ENCODE peak calls at places on chromosomes 5 and 9, in nine cellular contexts. L, F, I, N, W, U, E, M and T are unnamed samples.

GRCh38 chr5:61991861-61992260 is 314.1 kb upstream of the KIF2A start:
- DNase-seq in U (no peak), I (no peak), F (no peak), M (no peak), E (no peak), N (no peak), W (no peak), L (no peak), T (peak; percentile 14)

GRCh38 chr9:16062542-16063240 is 509.8 kb downstream of the CCDC171 start:
- DNase-seq in M (no peak), L (no peak), I (no peak), F (peak; percentile 17), W (no peak), N (peak; percentile 65), E (peak; percentile 95), U (no peak), T (peak; percentile 98)

GRCh38 chr9:126674365-126675146 is 60.8 kb downstream of the LMX1B start:
- DNase-seq in U (peak; percentile 30), E (no peak), M (no peak), F (no peak), I (no peak), N (no peak), W (no peak), L (no peak), T (no peak)

GRCh38 chr5:119190470-119190869 is 119.6 kb downstream of the DMXL1 start:
- DNase-seq in M (no peak), F (no peak), L (no peak), W (no peak), I (no peak), E (no peak), U (no peak), N (no peak), T (no peak)

GRCh38 chr5:123119334-123119986 is 30.4 kb downstream of the PRDM6 start:
- DNase-seq in I (no peak), L (no peak), M (no peak), F (peak; percentile 9), W (no peak), N (no peak), U (peak; percentile 74), E (no peak), T (no peak)

GRCh38 chr9:2255128-2255527 is 240.0 kb downstream of the SMARCA2 start:
- DNase-seq in I (no peak), N (no peak), F (no peak), W (no peak), M (no peak), E (no peak), U (no peak), L (no peak), T (no peak)

GRCh38 chr5:162456096-162456495 is 388.5 kb downstream of the GABRG2 start:
- DNase-seq in I (no peak), F (no peak), L (no peak), W (no peak), N (no peak), M (no peak), E (no peak), U (no peak), T (no peak)

GRCh38 chr5:80960531-80961375 is 590 bp downstream of the RASGRF2 start:
- DNase-seq in F (no peak), U (peak; percentile 60), E (peak; percentile 32), I (peak; percentile 29), N (no peak), M (peak; percentile 69), L (peak; percentile 28), W (no peak), T (no peak)

GRCh38 chr9:4680750-4681149 is 1.4 kb downstream of the CDC37L1 start:
- DNase-seq in I (no peak), U (no peak), W (no peak), F (no peak), L (no peak), E (peak; percentile 46), M (no peak), N (no peak), T (peak; percentile 79)

GRCh38 chr5:160649304-160649703 is 202.7 kb downstream of the ATP10B start:
- DNase-seq in W (no peak), I (no peak), N (no peak), U (peak; percentile 67), E (no peak), L (no peak), F (peak; percentile 21), M (no peak), T (no peak)

DNA sequence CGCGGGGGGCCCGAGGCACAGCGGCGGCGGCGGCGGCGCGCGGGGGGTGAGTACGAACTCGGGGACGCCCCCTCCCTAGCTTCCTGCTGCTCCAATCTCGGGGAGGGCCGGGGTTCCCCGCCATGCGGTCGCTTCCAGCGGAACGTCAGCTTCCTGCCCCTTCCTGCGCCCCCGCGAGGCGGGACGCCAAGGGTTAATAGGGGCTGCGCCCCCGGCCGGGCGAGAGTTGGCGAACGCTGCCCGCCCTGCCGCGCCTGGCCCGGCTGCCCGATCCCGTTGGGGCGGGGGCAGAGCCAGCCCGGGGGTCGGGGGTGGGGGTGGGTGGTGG is 594 bp downstream of the COL27A1 start:
- DNase-seq in L (no peak), F (no peak), N (no peak), M (no peak), I (no peak), E (no peak), W (no peak), U (peak; percentile 75), T (no peak)
- TF ChIP-seq CTCF in L (no peak), F (no peak), N (no peak), M (no peak), I (no peak), E (no peak), W (no peak), U (peak; percentile 21), T (no peak)

DNA sequence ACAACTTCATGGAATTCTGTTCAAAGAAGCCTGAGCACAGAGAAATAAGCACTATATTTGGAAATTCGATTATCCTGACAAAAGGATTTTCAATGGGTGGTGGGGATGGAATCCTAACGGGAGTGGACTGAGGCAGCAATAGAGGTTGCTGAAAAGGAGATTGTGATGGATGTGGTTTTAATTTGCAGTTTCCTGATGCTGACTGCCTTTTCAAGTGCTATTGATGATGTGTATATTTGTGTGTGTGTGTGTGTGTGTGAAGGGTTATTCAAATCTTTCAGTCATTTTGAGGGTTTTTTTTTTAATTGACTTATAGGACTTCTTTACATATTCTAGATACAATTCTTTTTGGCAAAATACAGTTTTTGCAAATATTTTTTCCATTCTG is 614.5 kb downstream of the HINT1 start:
- DNase-seq in F (no peak), E (no peak), U (no peak), N (no peak), L (no peak), W (no peak), I (no peak), M (no peak), T (peak; percentile 55)
- H3K4me3 ChIP-seq in F (no peak overlapping the region), E (no peak overlapping the region), U (no peak overlapping the region), N (no peak overlapping the region), L (no peak overlapping the region), W (no peak overlapping the region), I (no peak overlapping the region), M (no peak overlapping the region), T (no peak overlapping the region)

DNA sequence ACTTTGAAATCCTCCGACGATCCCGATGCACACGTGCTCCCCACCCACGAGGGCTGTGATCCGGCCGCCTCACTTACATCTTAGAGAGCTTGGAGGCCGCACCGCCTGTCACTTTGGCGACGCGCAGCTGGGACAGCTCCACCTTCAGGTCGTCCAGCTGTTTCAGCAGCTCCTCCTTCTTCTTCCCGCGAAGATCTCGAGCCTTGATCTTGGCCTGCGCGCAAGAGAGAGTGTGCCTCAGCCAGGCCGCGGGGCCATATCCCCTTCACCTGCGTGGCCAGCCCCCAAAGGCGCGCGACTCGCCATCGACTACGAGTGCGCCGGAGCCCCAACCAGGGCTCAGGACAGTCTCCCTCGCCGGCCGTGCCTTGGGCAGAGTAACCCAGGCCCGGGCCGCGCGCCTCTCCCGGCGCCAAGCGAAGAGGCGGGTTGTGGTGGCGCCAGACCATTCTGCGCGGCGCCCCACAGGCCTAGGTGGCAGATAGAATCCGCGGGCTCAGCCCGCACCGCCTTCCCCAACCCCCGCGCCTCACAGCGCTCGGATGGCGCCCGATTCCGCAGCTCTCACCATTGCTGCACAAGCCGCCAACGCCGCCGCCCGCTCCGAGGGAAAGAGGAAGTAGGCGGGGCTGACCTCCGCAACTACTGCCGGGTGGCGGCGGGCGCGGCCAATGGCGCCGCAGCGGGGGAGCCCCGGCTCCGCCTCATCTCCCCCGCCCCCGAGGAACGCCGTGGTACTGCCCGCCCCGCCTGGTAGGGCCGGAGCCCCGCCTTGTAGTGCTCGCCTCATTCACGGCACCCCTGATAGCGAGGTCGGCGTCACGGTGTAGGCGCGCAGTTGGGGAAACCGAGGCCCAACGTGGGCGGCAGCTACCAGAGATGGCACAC is at the start of the genes ARPC5L and RPL35:
- DNase-seq in E (peak; percentile 94), W (peak; percentile 97), F (peak; percentile 98), N (peak; percentile 60), L (peak; percentile 94), M (peak; percentile 98), U (peak; percentile 98), I (peak; percentile 94), T (peak; percentile 86)
- TF ChIP-seq CTCF in E (no peak), W (no peak), F (peak; percentile 15), N (peak; percentile 15), L (no peak), M (peak; percentile 24), U (peak; percentile 34), I (peak; percentile 47), T (no peak)

GRCh38 chr9:127875306-127875966 is 2.0 kb downstream of the AK1 start:
- DNase-seq in N (no peak), L (no peak), W (no peak), I (no peak), U (no peak), E (peak; percentile 53), F (no peak), M (no peak), T (peak; percentile 55)

GRCh38 chr9:127876026-127876763 is 1.3 kb downstream of the AK1 start:
- DNase-seq in W (no peak), L (no peak), M (peak; percentile 84), U (no peak), N (no peak), F (no peak), E (no peak), I (no peak), T (no peak)

GRCh38 chr9:127877566-127877998 is at the start of gene AK1:
- DNase-seq in W (peak; percentile 89), I (peak; percentile 85), L (peak; percentile 87), N (no peak), E (peak; percentile 55), F (no peak), U (peak; percentile 81), M (peak; percentile 91), T (peak; percentile 43)

GRCh38 chr9:127878001-127878651 is 651 bp upstream of the AK1 start:
- DNase-seq in F (no peak), W (no peak), N (no peak), I (no peak), E (no peak), L (no peak), U (peak; percentile 84), M (peak; percentile 62), T (no peak)

DNA sequence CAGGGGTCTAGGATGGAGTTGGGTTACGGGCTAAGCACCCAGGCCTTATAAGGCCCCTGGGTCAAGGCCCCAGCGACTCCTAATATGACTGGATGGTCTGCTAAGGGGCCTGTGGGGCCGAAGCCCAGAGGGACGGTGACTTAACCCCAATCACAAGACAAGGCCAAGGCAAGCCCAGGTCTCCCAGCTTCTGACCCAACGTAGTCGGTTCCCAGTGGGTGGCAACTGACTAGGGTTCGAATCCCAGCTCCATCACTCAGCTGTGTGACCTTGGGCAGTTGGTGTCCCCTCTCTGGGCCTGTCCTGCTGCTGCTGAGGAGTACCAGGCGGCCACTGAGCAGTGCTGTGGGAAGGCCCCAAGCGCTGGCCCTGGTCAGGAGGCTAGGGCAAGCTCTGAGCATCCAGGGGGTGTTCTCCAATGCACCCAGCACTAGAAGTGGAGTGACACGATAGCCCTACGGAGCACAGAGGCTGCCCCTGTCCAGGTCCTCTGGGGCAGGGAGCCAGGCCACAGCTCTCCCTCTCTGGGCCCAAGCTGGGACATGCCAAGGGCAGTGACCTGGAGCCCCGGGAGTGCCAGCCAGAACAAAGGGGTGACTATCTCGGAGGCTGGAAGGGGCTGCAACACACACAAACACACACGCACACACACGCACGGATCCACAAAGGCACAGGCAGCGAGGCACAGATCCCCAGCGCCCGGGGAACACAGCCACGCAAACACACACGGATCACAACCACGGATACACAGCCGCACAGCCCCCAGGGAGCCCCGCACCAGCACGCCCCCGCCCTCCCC is 512 bp downstream of the AK1 start:
- DNase-seq in E (no peak), L (no peak), N (no peak), I (no peak), W (peak; percentile 74), M (no peak), F (no peak), U (no peak), T (no peak)
- H3K4me3 ChIP-seq in E (peak overlapping the region; percentile 66), L (peak overlapping the region; percentile 77), N (peak overlapping the region; percentile 46), I (peak overlapping the region; percentile 65), W (peak overlapping the region; percentile 78), M (peak overlapping the region; percentile 59), F (no peak overlapping the region), U (peak overlapping the region; percentile 41), T (peak overlapping the region; percentile 48)